ENCODE peak calls at places on chromosomes 4 and X, in four cellular contexts. M is vagina; J is CD4-positive, CD25-positive, alpha-beta regulatory T cell; D is cardiac fibroblast. P is an unnamed sample.

GRCh38 chrX:7720519-7720918 is 122.5 kb upstream of the VCX start:
- DNase-seq in J (no peak), M (no peak), D (no peak), P (no peak)

GRCh38 chrX:111561851-111562250 is 50.4 kb downstream of the SERTM2 start:
- DNase-seq in J (no peak), M (no peak), D (no peak), P (no peak)

GRCh38 chrX:109600114-109600710 is 24.8 kb downstream of the KCNE5 start:
- DNase-seq in J (no peak), D (peak), M (no peak), P (peak)

GRCh38 chr4:28845158-28845557 is 1875.0 kb upstream of the PCDH7 start:
- DNase-seq in J (no peak), M (no peak), D (no peak), P (no peak)

GRCh38 chr4:1825326-1825725 is 30.6 kb downstream of the LETM1 start:
- DNase-seq in D (no peak), M (no peak), J (no peak), P (no peak)

GRCh38 chrX:1577845-1578244 is 13.6 kb upstream of the AKAP17A start:
- DNase-seq in D (no peak), J (no peak), M (no peak), P (no peak)

GRCh38 chrX:41870719-41871151 is 52.6 kb downstream of the CASK start:
- DNase-seq in J (no peak), D (no peak), M (no peak), P (no peak)

GRCh38 chr4:101294591-101294990 is 52.7 kb downstream of the PPP3CA start:
- DNase-seq in M (no peak), J (no peak), D (no peak), P (peak)

GRCh38 chrX:135099493-135099783 is 20.9 kb downstream of the ETDB start:
- DNase-seq in J (no peak), D (no peak), M (no peak), P (no peak)

GRCh38 chr4:175971393-175972179 is 94.1 kb upstream of the WDR17 start:
- DNase-seq in J (no peak), M (no peak), D (no peak), P (peak)

GRCh38 chr4:175970072-175970471 is 95.6 kb upstream of the WDR17 start:
- DNase-seq in J (no peak), M (no peak), D (no peak), P (no peak)

GRCh38 chr4:175970734-175971133 is 94.9 kb upstream of the WDR17 start:
- DNase-seq in M (no peak), J (no peak), D (no peak), P (no peak)
- H3K4me3 ChIP-seq in M (no peak), J (no peak), D (no peak), P (no peak)

GRCh38 chr4:105637409-105638258 is 70.9 kb downstream of the INTS12 start:
- DNase-seq in D (peak), M (no peak), J (no peak), P (peak)
- H3K4me3 ChIP-seq in D (no peak), M (no peak), J (no peak), P (no peak)

DNA sequence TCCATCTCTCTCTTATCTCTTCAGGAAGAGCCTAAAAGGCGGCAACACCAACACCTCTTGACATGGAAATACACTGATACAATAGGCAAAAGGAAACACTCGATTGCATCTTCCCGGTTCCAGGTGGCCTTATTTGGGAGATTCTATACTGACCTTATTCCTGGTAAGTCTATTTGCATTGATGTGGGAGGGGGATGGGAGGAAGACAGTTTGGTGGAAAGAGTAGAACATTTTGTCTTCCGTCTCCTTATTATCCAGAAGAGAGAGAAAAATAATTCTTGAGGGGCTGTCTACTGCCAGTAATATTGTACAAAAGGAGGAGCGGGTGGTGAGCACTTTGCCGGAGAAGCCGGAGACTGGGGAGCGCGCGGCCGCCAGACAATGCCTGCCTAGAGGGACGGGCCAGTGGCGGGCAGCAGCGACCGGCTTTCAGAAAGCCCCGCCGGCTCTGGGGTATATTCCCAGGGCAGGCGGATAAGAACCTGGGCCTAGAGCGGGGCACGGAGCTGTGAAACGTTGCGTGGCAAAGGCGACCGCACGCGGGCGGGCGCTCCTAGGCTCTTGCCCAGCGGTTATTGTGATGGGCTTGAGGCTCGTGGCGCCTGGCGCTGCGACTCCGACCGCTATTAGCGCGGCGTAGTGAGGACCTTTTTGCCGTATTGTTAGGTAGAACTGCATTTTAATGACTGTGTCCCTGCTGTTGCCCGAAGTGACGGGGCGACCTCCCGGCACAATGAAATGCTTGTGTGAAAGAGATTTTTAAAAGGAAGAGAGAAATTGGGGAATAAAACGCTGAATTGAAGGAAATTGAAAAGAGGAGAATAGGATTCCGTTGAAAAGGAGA is 520 bp downstream of the PRDM8 start:
- DNase-seq in M (no peak), D (no peak), J (no peak), P (no peak)
- H3K4me3 ChIP-seq in M (peak), D (peak), J (peak), P (peak)

GRCh38 chrX:69616520-69617203 is 749 bp downstream of the EDA start:
- DNase-seq in M (no peak), J (peak), D (peak), P (no peak)
- H3K4me3 ChIP-seq in M (peak), J (no peak), D (peak), P (peak)

GRCh38 chrX:136192839-136193414 is 45.6 kb downstream of the FHL1 start:
- DNase-seq in M (no peak), D (peak), J (no peak), P (peak)

GRCh38 chrX:136189222-136189621 is 41.9 kb downstream of the FHL1 start:
- DNase-seq in M (no peak), J (no peak), D (peak), P (no peak)

GRCh38 chrX:136192135-136192534 is 44.8 kb downstream of the FHL1 start:
- DNase-seq in M (no peak), D (no peak), J (no peak), P (no peak)

GRCh38 chrX:136191171-136191570 is 43.8 kb downstream of the FHL1 start:
- DNase-seq in M (no peak), D (no peak), J (no peak), P (peak)

DNA sequence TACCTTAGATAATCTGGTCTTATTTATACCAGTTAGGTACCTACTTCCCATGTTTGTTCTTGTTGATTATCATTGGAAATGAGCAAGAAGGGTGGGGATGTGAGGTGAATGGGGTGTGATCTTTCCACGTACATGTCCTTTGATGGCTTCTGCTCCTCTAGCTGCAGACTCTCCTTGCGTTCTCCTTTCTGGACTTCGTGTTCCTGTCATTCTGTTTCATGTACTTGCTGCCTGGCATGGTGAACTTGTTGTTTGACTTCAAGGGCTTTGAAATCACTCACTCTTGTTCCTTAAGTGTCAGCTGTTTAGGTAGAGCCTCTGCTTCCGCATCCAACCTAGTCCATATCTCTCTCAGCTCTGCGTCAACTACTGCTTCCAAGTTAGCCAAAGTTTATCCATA is 42.7 kb downstream of the FHL1 start:
- DNase-seq in J (no peak), M (no peak), D (no peak), P (no peak)
- H3K4me3 ChIP-seq in J (no peak), M (no peak), D (no peak), P (no peak)

DNA sequence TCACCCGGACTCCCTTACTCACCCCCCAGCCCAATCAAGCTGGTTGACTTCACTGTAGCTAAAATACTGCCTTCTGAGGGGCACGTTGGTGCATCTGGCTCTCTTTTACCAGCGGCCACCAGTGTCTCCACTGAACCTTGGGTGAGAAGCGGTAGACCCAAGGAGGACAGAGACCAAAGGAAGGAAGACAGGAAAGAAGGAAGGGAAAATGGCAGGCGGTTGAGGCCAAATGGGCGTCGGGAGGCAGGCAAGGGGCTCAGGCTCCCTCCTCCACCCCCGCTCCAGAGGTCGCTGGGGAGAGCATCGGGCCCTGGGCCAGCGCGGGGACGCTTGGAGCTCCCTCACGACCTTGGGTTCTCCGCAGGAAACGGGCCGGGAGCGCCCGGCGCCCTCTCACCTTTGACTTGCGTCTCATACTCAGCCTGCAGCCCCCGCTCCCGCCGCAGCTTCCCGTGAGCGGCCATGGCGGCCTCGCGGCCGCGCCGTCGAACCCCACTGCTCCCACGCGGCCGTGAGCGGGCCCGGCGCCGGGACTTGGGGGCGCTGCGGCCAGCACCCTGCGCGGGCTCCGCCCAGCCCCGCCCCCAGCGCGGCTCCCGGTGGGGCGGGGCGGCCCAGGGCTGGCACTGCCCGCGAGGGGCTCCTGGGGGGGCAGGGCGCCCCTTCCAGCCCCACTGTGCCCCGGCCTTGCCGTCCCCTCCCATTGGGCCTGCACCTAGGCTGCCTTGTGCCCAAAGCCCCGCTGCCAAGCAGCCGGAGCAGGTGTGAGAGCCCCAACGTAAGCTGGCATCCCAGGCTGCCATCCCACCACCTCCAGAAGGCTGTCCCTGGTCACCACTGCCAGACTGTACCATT is at the start of gene ARHGAP4:
- DNase-seq in M (no peak), J (peak), D (no peak), P (no peak)
- H3K4me3 ChIP-seq in M (peak), J (peak), D (peak), P (peak)

GRCh38 chrX:17550011-17550410 is 175.0 kb downstream of the NHS start:
- DNase-seq in M (no peak), J (no peak), D (no peak), P (no peak)

GRCh38 chrX:17544831-17545230 is 169.8 kb downstream of the NHS start:
- DNase-seq in M (no peak), D (no peak), J (no peak), P (no peak)

GRCh38 chrX:17549005-17549685 is 174.1 kb downstream of the NHS start:
- DNase-seq in J (no peak), D (no peak), M (no peak), P (no peak)

GRCh38 chrX:17546356-17546755 is 171.4 kb downstream of the NHS start:
- DNase-seq in M (no peak), D (no peak), J (no peak), P (no peak)

DNA sequence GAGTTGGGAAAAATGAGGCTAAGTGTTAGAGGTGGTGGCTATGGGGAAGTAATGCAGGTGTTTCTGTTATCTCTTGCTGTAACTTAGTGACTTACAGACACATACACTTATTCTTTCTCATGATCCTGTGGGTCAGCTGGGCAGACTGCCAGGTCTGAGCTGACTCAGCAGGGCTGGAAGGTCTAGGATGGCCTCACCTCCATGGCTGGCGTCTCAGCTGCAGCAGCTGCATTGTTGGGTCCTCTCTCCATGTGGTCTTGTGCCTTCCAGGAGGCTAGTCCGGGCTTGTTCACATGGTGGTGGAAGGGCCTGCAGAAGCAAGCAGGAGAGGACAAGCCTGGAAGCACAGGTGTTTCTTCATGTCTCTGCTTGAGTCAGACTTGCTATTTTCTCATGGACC is 172.7 kb downstream of the NHS start:
- DNase-seq in J (no peak), D (peak), M (no peak), P (peak)
- H3K4me3 ChIP-seq in J (no peak), D (no peak), M (no peak), P (no peak)

GRCh38 chr4:16024009-16024408 is 59.8 kb downstream of the PROM1 start:
- DNase-seq in J (no peak), D (no peak), M (no peak), P (peak)
- H3K4me3 ChIP-seq in J (no peak), D (no peak), M (no peak), P (no peak)

GRCh38 chr4:48334900-48335384 is 6.4 kb upstream of the SLAIN2 start:
- DNase-seq in J (no peak), M (no peak), D (no peak), P (peak)
- H3K4me3 ChIP-seq in J (no peak), M (no peak), D (no peak), P (no peak)

DNA sequence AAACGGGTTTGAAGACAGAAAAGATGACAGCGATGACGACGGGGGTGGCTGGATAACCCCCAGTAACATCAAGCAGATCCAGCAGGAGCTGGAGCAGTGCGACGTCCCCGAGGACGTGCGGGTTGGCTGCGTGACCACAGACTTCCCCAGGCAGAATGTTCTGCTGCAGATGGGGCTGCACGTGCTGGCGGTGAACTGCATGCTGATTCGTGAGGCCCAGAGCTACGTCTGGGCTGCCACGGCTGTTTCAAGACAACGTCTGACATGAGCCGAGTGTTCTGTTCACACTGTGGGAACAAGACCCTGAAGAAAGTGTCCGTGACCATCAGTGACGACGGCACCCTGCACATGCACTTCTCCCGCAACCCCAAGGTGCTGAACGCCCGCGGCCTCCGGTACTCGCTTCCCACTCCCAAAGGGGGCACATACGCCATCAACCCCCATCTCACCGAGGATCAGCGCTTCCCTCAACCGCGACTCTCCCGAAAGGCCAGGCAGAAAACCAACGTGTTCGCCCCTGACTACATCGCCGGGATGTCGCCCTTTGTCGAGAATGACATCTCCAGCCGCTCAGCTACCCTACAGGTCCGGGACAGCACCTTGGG is 319.2 kb upstream of the SLC7A11 start:
- DNase-seq in M (no peak), J (no peak), D (no peak), P (no peak)
- H3K4me3 ChIP-seq in M (no peak), J (no peak), D (no peak), P (no peak)